ENCODE peak calls at places on chromosomes 11 and 22, in four cellular contexts. X is tibial nerve, N is breast epithelium, F is GM12878. T is an unnamed sample.

GRCh38 chr11:68412593-68413475 is 47.7 kb upstream of the PPP6R3 start:
- DNase-seq in X (no peak), N (no peak), F (peak; percentile 85), T (no peak)

GRCh38 chr11:43957571-43957970 is 15.1 kb downstream of the C11orf96 start:
- DNase-seq in X (no peak), N (no peak), F (no peak), T (no peak)

GRCh38 chr22:36741968-36742367 is 34.0 kb downstream of the IFT27 start:
- DNase-seq in X (no peak), N (peak; percentile 19), F (no peak), T (no peak)

GRCh38 chr11:29352273-29352672 is 664.6 kb downstream of the KCNA4 start:
- DNase-seq in X (no peak), N (no peak), F (no peak), T (no peak)

GRCh38 chr11:83336993-83337392 is 50.8 kb upstream of the CCDC90B start:
- DNase-seq in X (no peak), N (no peak), F (no peak), T (no peak)

GRCh38 chr11:1087961-1088926 is 13.6 kb downstream of the MUC2 start:
- DNase-seq in X (no peak), N (no peak), F (no peak), T (no peak)

GRCh38 chr11:72581067-72581466 is 93.2 kb downstream of the PDE2A start:
- DNase-seq in X (no peak), N (no peak), F (no peak), T (no peak)

GRCh38 chr11:35082322-35083180 is 56.4 kb upstream of the CD44 start:
- DNase-seq in X (peak; percentile 42), N (no peak), F (peak; percentile 83), T (peak; percentile 33)

GRCh38 chr11:1358286-1358685 is 31.4 kb upstream of the BRSK2 start:
- DNase-seq in X (no peak), N (no peak), F (no peak), T (no peak)

GRCh38 chr11:55795256-55795655 is at the start of gene OR5D14:
- DNase-seq in X (no peak), N (no peak), F (no peak), T (no peak)

GRCh38 chr11:77819921-77820564 is 479 bp downstream of the RSF1 start:
- DNase-seq in X (peak; percentile 15), N (no peak), F (no peak), T (no peak)

GRCh38 chr11:131375421-131375820 is 5.0 kb downstream of the NTM start:
- DNase-seq in X (no peak), N (no peak), F (no peak), T (no peak)

GRCh38 chr11:45095691-45096010 is 50.8 kb upstream of the PRDM11 start:
- DNase-seq in X (no peak), N (no peak), F (no peak), T (no peak)

GRCh38 chr11:117861151-117862018 is 15.1 kb downstream of the FXYD6 start:
- DNase-seq in X (no peak), N (no peak), F (no peak), T (no peak)

GRCh38 chr11:45089251-45089650 is 57.2 kb upstream of the PRDM11 start:
- DNase-seq in X (peak; percentile 86), N (peak; percentile 69), F (no peak), T (no peak)

GRCh38 chr22:35477911-35478582 is 62.6 kb upstream of the RASD2 start:
- DNase-seq in X (peak; percentile 48), N (no peak), F (no peak), T (no peak)

GRCh38 chr22:36365020-36365411 is 22.8 kb downstream of the MYH9 start:
- DNase-seq in X (no peak), N (no peak), F (no peak), T (no peak)

GRCh38 chr11:63246045-63246444 is 2.6 kb upstream of the SLC22A25 start:
- DNase-seq in X (no peak), N (no peak), F (no peak), T (no peak)

GRCh38 chr11:59776210-59777066 is 21.3 kb downstream of the STX3 start:
- DNase-seq in X (no peak), N (no peak), F (no peak), T (no peak)
- TF ChIP-seq POLR2A in X (no peak), N (no peak), F (no peak), T (no peak)

DNA sequence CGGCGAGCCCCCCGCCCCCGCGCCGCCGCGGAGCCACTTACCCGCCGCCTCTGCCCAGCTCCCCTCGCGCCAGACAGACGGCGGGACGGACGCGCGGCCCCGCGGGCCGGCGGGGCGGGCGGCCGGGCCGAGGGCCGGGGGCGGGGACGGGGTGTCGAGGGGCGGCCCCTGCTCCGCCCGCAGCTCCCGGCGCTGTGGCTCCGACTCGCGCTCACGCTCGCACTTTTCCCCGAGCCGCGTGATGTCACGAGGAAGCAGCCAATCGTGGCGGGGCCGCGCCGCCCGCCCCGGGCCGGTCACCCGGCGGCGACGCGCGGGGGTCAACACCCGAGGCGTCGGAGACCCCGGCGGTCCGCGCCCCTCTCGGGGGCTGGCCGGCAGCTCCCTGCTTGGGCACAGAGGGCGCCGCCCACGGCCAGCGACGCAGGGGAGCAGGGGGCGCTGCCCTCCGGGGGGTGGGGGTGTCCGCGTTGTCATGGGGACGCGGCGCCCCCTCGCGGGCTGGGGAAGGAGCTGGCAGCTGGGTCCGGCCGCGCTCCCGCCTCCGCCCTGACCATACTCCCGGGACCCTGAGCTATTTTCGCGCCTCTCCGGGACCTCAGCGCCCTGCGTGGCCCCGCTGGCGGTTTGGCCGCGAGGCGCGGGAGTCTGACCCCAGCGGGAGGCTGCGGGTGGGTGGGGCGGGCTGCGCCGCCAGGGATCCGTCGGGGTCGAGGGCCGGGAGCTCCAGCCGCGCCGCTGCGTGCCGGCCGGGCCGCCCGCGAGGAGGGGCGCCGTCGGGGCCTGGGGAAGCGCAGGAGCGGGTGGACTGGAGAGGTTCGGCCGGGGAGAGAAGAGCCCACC is at the start of gene CHRM4:
- DNase-seq in X (no peak), N (no peak), F (no peak), T (no peak)
- TF ChIP-seq CTCF in X (no peak), N (no peak), F (peak; percentile 25), T (no peak)

GRCh38 chr22:47811971-47812370 is 1049.5 kb downstream of the TBC1D22A start:
- DNase-seq in X (no peak), N (no peak), F (no peak), T (no peak)
- H3K27me3 ChIP-seq in X (no peaks in the 10 kb centered on the region), N (peaks cover 23% of the 10 kb centered on the region), F (no peaks in the 10 kb centered on the region), T (no peaks in the 10 kb centered on the region)

GRCh38 chr11:122711831-122712378 is 56.4 kb downstream of the UBASH3B start:
- DNase-seq in X (no peak), N (no peak), F (no peak), T (no peak)
- TF ChIP-seq POLR2A in X (no peak), N (no peak), F (no peak), T (no peak)

GRCh38 chr11:106415510-106415909 is 338.0 kb downstream of the AASDHPPT start:
- DNase-seq in X (no peak), N (no peak), F (no peak), T (no peak)
- TF ChIP-seq CTCF in X (no peak), N (no peak), F (no peak), T (no peak)

GRCh38 chr11:125128450-125128849 is 17.0 kb upstream of the TMEM218 start:
- DNase-seq in X (no peak), N (no peak), F (no peak), T (no peak)

GRCh38 chr11:125132586-125132985 is 21.2 kb upstream of the TMEM218 start:
- DNase-seq in X (no peak), N (no peak), F (no peak), T (no peak)

GRCh38 chr11:125123947-125124633 is 12.7 kb upstream of the TMEM218 start:
- DNase-seq in X (peak; percentile 30), N (no peak), F (no peak), T (no peak)

GRCh38 chr11:125132071-125132470 is 20.6 kb upstream of the TMEM218 start:
- DNase-seq in X (no peak), N (no peak), F (no peak), T (no peak)

DNA sequence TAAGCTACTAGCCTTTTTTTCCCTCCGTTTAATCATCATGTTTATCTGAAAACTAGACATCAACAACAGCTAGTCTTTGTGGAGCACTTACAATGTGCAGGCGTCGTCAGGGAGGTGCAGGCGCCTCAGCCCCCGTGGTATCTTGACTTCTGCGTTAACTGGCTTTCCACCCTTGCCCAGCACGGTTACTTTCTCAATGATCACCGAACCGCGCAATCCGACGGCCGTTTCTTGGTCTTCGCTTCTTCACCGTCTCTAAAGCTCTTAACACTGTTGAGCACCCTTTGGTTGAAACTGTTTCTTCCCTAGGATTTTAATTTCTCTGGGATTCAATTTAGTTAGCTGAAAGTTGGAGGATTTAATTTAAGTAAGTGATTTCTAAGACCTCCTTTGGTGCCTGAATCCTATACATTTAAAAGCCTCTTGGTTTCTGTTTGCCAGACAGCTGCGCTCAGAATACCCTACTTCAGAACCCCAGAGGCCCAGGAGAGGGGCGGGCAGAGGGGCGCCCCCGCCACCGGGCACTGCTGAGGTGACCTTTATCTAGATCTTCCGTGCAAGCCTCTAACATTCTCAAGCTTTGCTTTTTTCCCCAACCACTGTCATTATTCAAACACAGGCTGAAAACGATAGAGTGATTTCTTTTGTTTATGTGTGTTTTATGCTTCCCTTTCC is 18.0 kb upstream of the TMEM218 start:
- DNase-seq in X (no peak), N (no peak), F (no peak), T (no peak)
- H3K27me3 ChIP-seq in X (no peaks in the 10 kb centered on the region), N (peaks cover 8% of the 10 kb centered on the region), F (no peaks in the 10 kb centered on the region), T (no peaks in the 10 kb centered on the region)

GRCh38 chr11:65427691-65428577 is 5.3 kb downstream of the NEAT1 start:
- DNase-seq in X (peak; percentile 48), N (peak; percentile 51), F (no peak), T (no peak)

GRCh38 chr11:65430406-65431217 is 8.0 kb downstream of the NEAT1 start:
- DNase-seq in X (no peak), N (peak; percentile 14), F (no peak), T (no peak)

GRCh38 chr11:65429724-65430405 is 7.3 kb downstream of the NEAT1 start:
- DNase-seq in X (peak; percentile 57), N (peak; percentile 60), F (no peak), T (no peak)

GRCh38 chr11:65428578-65429068 is 6.0 kb downstream of the NEAT1 start:
- DNase-seq in X (peak; percentile 29), N (peak; percentile 58), F (no peak), T (no peak)

GRCh38 chr11:65429069-65429681 is 6.6 kb downstream of the NEAT1 start:
- DNase-seq in X (peak; percentile 50), N (peak; percentile 49), F (no peak), T (no peak)
- TF ChIP-seq POLR2A in X (no peak), N (peak; percentile 70), F (peak; percentile 46), T (peak; percentile 21)

GRCh38 chr11:113729456-113729855 is 23.3 kb upstream of the TMPRSS5 start:
- DNase-seq in X (no peak), N (no peak), F (no peak), T (no peak)

GRCh38 chr11:113725883-113726405 is 19.8 kb upstream of the TMPRSS5 start:
- DNase-seq in X (no peak), N (no peak), F (no peak), T (no peak)

GRCh38 chr11:113732092-113732491 is 26.0 kb upstream of the TMPRSS5 start:
- DNase-seq in X (no peak), N (no peak), F (no peak), T (no peak)

GRCh38 chr11:113728814-113729213 is 22.7 kb upstream of the TMPRSS5 start:
- DNase-seq in X (no peak), N (no peak), F (no peak), T (no peak)

GRCh38 chr11:113730887-113731726 is 25.0 kb upstream of the TMPRSS5 start:
- DNase-seq in X (peak; percentile 36), N (no peak), F (no peak), T (no peak)
- TF ChIP-seq CTCF in X (peak; percentile 55), N (peak; percentile 53), F (peak; percentile 54), T (peak; percentile 25)